ENCODE peak calls at places on chromosomes 1 and 21, in nine cellular contexts. X, E, G, R, S, H, P, L and Z are unnamed samples.

GRCh38 chr1:50427086-50427817 is 4.0 kb upstream of the DMRTA2 start:
- DNase-seq in P (no peak), X (no peak), E (no peak), L (no peak), R (no peak), G (no peak), H (no peak), S (no peak), Z (no peak)

GRCh38 chr1:92211166-92211565 is 6.5 kb upstream of the C1orf146 start:
- DNase-seq in H (no peak), X (no peak), R (no peak), P (no peak), E (no peak), S (no peak), L (peak; percentile 86), G (no peak), Z (no peak)

GRCh38 chr1:84037758-84038611 is 39.1 kb upstream of the TTLL7 start:
- DNase-seq in E (no peak), S (no peak), H (no peak), P (no peak), L (no peak), R (no peak), G (no peak), X (no peak), Z (no peak)

GRCh38 chr1:67650061-67650460 is 34.9 kb upstream of the GADD45A start:
- DNase-seq in X (no peak), S (no peak), L (peak; percentile 41), G (no peak), P (no peak), R (no peak), H (no peak), E (no peak), Z (no peak)

GRCh38 chr1:211476200-211476849 is 15.6 kb downstream of the RD3 start:
- DNase-seq in X (peak; percentile 56), R (peak; percentile 83), L (peak; percentile 85), S (peak; percentile 70), P (peak; percentile 78), G (no peak), E (peak; percentile 43), H (peak; percentile 69), Z (peak; percentile 68)

GRCh38 chr21:25578070-25578961 is 29.0 kb downstream of the MRPL39 start:
- DNase-seq in S (no peak), E (no peak), H (no peak), L (no peak), X (no peak), R (no peak), P (no peak), G (no peak), Z (no peak)

GRCh38 chr1:54117815-54118563 is 34.8 kb downstream of the CDCP2 start:
- DNase-seq in S (no peak), X (no peak), G (no peak), H (no peak), E (no peak), R (no peak), P (no peak), L (peak; percentile 51), Z (no peak)

GRCh38 chr21:32415451-32415850 is 2.9 kb downstream of the EVA1C start:
- DNase-seq in R (no peak), H (no peak), L (no peak), E (no peak), P (no peak), X (no peak), S (no peak), G (no peak), Z (no peak)

GRCh38 chr1:152515454-152515823 is 1.2 kb downstream of the CRCT1 start:
- DNase-seq in P (no peak), L (peak; percentile 85), E (no peak), X (no peak), G (no peak), H (no peak), R (no peak), S (no peak), Z (peak; percentile 28)

GRCh38 chr1:152513081-152513480 is 1.2 kb upstream of the CRCT1 start:
- DNase-seq in P (no peak), H (no peak), E (no peak), G (no peak), L (no peak), R (no peak), X (no peak), S (no peak), Z (peak; percentile 7)

GRCh38 chr1:152517237-152517811 is 3.0 kb downstream of the CRCT1 start:
- DNase-seq in H (peak; percentile 25), E (no peak), G (no peak), X (no peak), R (no peak), P (no peak), L (peak; percentile 89), S (no peak), Z (peak; percentile 68)

GRCh38 chr1:152516082-152516481 is 1.8 kb downstream of the CRCT1 start:
- DNase-seq in H (no peak), X (no peak), R (no peak), L (no peak), E (no peak), P (no peak), S (no peak), G (no peak), Z (no peak)

DNA sequence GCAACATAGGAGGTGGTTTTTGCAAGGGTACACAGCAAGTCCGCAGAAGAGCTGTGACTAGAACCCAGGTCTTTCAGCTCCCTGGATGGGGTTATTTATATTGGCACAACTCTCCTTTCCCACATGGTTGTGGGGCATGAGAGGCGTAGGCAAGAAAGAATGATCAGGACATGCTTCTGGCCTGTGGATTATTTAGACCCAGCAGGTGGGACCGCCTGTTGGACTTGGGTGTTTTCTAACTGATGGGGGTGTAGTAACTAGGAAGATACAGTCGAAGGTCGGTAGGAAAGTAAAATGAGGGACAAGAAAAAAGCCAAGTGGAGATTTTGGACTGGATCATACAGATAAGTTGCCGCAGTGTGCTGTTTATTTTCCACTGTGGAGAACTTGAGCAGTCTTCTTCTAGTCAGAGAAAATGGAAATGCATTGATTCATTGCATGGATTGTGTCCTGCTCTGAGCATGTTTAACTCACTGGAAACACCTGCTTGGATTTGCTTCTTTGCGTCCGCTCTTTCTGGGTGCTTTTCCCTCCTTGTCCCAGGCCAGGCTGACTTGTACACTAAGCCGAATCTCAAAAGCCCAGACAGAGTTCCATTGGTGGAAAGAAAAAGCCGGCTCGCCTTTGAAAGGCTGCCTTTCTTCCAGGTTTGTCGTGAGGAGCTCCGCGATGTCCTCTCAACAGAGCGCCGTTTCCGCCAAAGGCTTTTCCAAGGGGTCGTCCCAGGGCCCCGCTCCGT is 602 bp downstream of the CRCT1 start:
- DNase-seq in P (no peak), H (no peak), E (no peak), G (no peak), S (no peak), X (no peak), L (peak; percentile 28), R (no peak), Z (peak; percentile 14)
- H3K4me3 ChIP-seq in P (peak overlapping the region; percentile 7), H (no peak overlapping the region), E (no peak overlapping the region), G (peak overlapping the region; percentile 27), S (no peak overlapping the region), X (no peak overlapping the region), L (peak overlapping the region; percentile 69), R (no peak overlapping the region), Z (peak overlapping the region; percentile 28)

GRCh38 chr1:12553963-12554362 is 64.0 kb downstream of the DHRS3 start:
- DNase-seq in L (peak; percentile 19), E (no peak), H (no peak), R (no peak), S (peak; percentile 6), P (no peak), G (peak; percentile 61), X (no peak), Z (no peak)
- H3K27ac ChIP-seq in L (no peak overlapping the region), E (peak overlapping the region; percentile 8), H (no peak overlapping the region), R (no peak overlapping the region), S (no peak overlapping the region), P (peak overlapping the region; percentile 86), G (peak overlapping the region; percentile 74), X (peak overlapping the region; percentile 82), Z (no peak overlapping the region)

GRCh38 chr1:157369808-157370521 is 182.3 kb downstream of the FCRL5 start:
- DNase-seq in G (no peak), R (peak; percentile 88), S (no peak), X (no peak), P (peak; percentile 64), L (peak; percentile 56), E (peak; percentile 32), H (peak; percentile 71), Z (peak; percentile 74)

GRCh38 chr1:157368363-157368762 is 184.0 kb downstream of the FCRL5 start:
- DNase-seq in H (no peak), P (no peak), X (no peak), G (no peak), L (no peak), E (no peak), R (no peak), S (no peak), Z (no peak)

GRCh38 chr1:157370698-157371097 is 181.6 kb downstream of the FCRL5 start:
- DNase-seq in S (no peak), H (no peak), E (no peak), G (no peak), R (peak; percentile 94), X (no peak), P (no peak), L (no peak), Z (no peak)

GRCh38 chr1:157367091-157367739 is 185.1 kb downstream of the FCRL5 start:
- DNase-seq in S (no peak), P (no peak), G (no peak), L (no peak), E (no peak), R (no peak), H (no peak), X (no peak), Z (peak; percentile 13)

DNA sequence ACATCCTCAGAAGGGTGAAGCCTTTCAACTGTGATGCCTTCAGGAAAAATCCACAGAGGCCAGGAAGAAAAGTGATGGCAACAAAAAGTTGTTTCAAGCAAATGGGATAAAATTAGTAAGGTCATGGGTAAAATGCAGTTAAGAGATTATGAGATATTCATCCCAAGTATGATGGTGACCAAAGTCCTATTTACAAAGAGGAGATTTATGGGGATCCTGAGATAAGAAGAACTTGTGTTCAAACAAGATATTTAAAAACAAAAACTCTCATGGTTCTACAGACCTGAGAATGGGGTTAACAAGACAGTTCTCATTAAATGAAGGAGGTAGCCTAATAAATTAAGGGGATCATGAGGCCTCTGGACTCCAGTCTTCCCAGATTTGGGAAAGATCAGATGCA is 184.4 kb downstream of the FCRL5 start:
- DNase-seq in E (no peak), R (no peak), P (no peak), H (no peak), G (no peak), S (no peak), L (no peak), X (no peak), Z (no peak)
- H3K4me1 ChIP-seq in E (no peaks in the 10 kb centered on the region), R (peaks cover 66% of the 10 kb centered on the region), P (peaks cover 43% of the 10 kb centered on the region), H (no peaks in the 10 kb centered on the region), G (no peaks in the 10 kb centered on the region), S (no peaks in the 10 kb centered on the region), L (peaks cover 5% of the 10 kb centered on the region), X (no peaks in the 10 kb centered on the region), Z (peaks cover 2% of the 10 kb centered on the region)

GRCh38 chr21:41682719-41683179 is 84.1 kb downstream of the RIPK4 start:
- DNase-seq in R (no peak), P (no peak), G (peak; percentile 54), H (no peak), X (no peak), S (no peak), L (no peak), E (no peak), Z (no peak)

GRCh38 chr21:41678944-41679343 is 87.9 kb downstream of the RIPK4 start:
- DNase-seq in P (peak; percentile 96), S (peak; percentile 97), G (peak; percentile 97), L (peak; percentile 99), X (peak; percentile 85), H (peak; percentile 83), E (peak; percentile 99), R (peak; percentile 62), Z (peak; percentile 100)

GRCh38 chr21:41681939-41682718 is 84.7 kb downstream of the RIPK4 start:
- DNase-seq in E (no peak), H (no peak), X (no peak), P (no peak), G (peak; percentile 39), L (no peak), S (no peak), R (no peak), Z (no peak)

GRCh38 chr21:41680444-41681335 is 86.2 kb downstream of the RIPK4 start:
- DNase-seq in X (no peak), S (no peak), P (no peak), G (peak; percentile 57), H (no peak), R (peak; percentile 30), L (no peak), E (no peak), Z (no peak)

GRCh38 chr21:41681336-41681801 is 85.5 kb downstream of the RIPK4 start:
- DNase-seq in S (no peak), G (peak; percentile 60), H (no peak), X (no peak), P (peak; percentile 50), L (no peak), R (no peak), E (peak; percentile 93), Z (no peak)
- H3K4me3 ChIP-seq in S (no peak overlapping the region), G (no peak overlapping the region), H (no peak overlapping the region), X (no peak overlapping the region), P (no peak overlapping the region), L (no peak overlapping the region), R (peak overlapping the region; percentile 58), E (no peak overlapping the region), Z (peak overlapping the region; percentile 1)